ENCODE peak calls at places on chromosome 1, in nine cellular contexts. M is GM12878, C is SK-N-SH, X is stomach, G is transverse colon, O is HepG2, V is H1, H is Panc1, K is HCT116. W is an unnamed sample.

GRCh38 chr1:2978691-2979190 is 42.5 kb upstream of the ACTRT2 start:
- DNase-seq in O (no peak), K (no peak), V (no peak), M (no peak), G (no peak), C (no peak), X (no peak), H (no peak), W (no peak)

GRCh38 chr1:23651069-23651808 is 40.4 kb upstream of the RPL11 start:
- DNase-seq in K (no peak), V (no peak), G (no peak), M (no peak), C (peak; percentile 27), X (peak; percentile 49), O (no peak), H (no peak), W (peak; percentile 74)

GRCh38 chr1:238377280-238377919 is 486.7 kb upstream of the ZP4 start:
- DNase-seq in X (no peak), M (no peak), O (no peak), V (no peak), C (no peak), K (no peak), H (no peak), G (no peak), W (no peak)

GRCh38 chr1:230809205-230809990 is 58.9 kb downstream of the C1orf198 start:
- DNase-seq in H (no peak), C (no peak), K (no peak), M (no peak), X (no peak), G (no peak), V (peak; percentile 30), O (no peak), W (no peak)

GRCh38 chr1:2148691-2149090 is 45.9 kb downstream of the FAAP20 start:
- DNase-seq in C (no peak), O (no peak), G (peak; percentile 31), M (no peak), X (peak; percentile 38), K (no peak), H (no peak), V (no peak), W (no peak)

GRCh38 chr1:172089768-172090510 is 248.6 kb downstream of the DNM3 start:
- DNase-seq in H (peak; percentile 28), X (peak; percentile 78), V (peak; percentile 61), G (peak; percentile 80), C (peak; percentile 42), M (peak; percentile 50), K (peak; percentile 33), O (peak; percentile 1), W (peak; percentile 33)

GRCh38 chr1:69940816-69941215 is 264.6 kb downstream of the LRRC40 start:
- DNase-seq in M (no peak), O (no peak), C (no peak), G (no peak), H (no peak), X (no peak), K (no peak), V (no peak), W (no peak)

GRCh38 chr1:67719329-67720196 is 34.6 kb downstream of the GADD45A start:
- DNase-seq in V (no peak), G (no peak), H (no peak), K (no peak), C (no peak), X (no peak), M (no peak), O (no peak), W (no peak)

GRCh38 chr1:181743878-181744312 is 260.6 kb downstream of the CACNA1E start:
- DNase-seq in M (no peak), G (no peak), H (no peak), O (no peak), X (no peak), V (no peak), C (no peak), K (no peak), W (no peak)

GRCh38 chr1:221736714-221737113 is 5.2 kb downstream of the DUSP10 start:
- DNase-seq in G (no peak), C (no peak), K (no peak), H (no peak), X (no peak), M (no peak), V (no peak), O (no peak), W (no peak)

GRCh38 chr1:231550448-231550781 is 21.9 kb downstream of the TSNAX start:
- DNase-seq in G (no peak), C (peak; percentile 44), V (no peak), O (peak; percentile 50), M (no peak), K (peak; percentile 16), H (no peak), X (no peak), W (no peak)

GRCh38 chr1:245552331-245552730 is 397.5 kb downstream of the KIF26B start:
- DNase-seq in X (no peak), G (no peak), V (no peak), K (no peak), M (no peak), O (no peak), H (no peak), C (no peak), W (no peak)

GRCh38 chr1:150109567-150109966 is 40.1 kb upstream of the PLEKHO1 start:
- DNase-seq in C (no peak), O (no peak), M (no peak), X (no peak), G (no peak), V (no peak), K (no peak), H (no peak), W (no peak)

GRCh38 chr1:240474133-240474614 is 137.8 kb downstream of the GREM2 start:
- DNase-seq in C (no peak), V (no peak), M (no peak), H (no peak), X (no peak), O (no peak), G (no peak), K (no peak), W (no peak)

GRCh38 chr1:118396279-118396678 is 211.3 kb upstream of the SPAG17 start:
- DNase-seq in G (no peak), V (no peak), M (no peak), C (no peak), X (no peak), K (no peak), H (no peak), O (no peak), W (no peak)

GRCh38 chr1:56852478-56852877 is 2.1 kb upstream of the C8A start:
- DNase-seq in C (no peak), X (no peak), H (no peak), M (no peak), O (peak; percentile 52), V (no peak), G (no peak), K (no peak), W (no peak)

GRCh38 chr1:7596126-7596755 is 174.9 kb upstream of the VAMP3 start:
- DNase-seq in M (no peak), O (no peak), V (no peak), G (no peak), C (no peak), H (no peak), X (no peak), K (no peak), W (no peak)

GRCh38 chr1:1004780-1005697 is 5.1 kb upstream of the HES4 start:
- DNase-seq in C (peak; percentile 90), X (peak; percentile 81), K (no peak), G (peak; percentile 36), O (no peak), M (no peak), H (no peak), V (no peak), W (no peak)

GRCh38 chr1:16063226-16063829 is 10.1 kb downstream of the FAM131C start:
- DNase-seq in K (no peak), G (no peak), X (no peak), C (no peak), V (no peak), H (no peak), O (no peak), M (no peak), W (no peak)

GRCh38 chr1:86581250-86581649 is 34.4 kb downstream of the CLCA4 start:
- DNase-seq in X (no peak), M (no peak), V (no peak), H (no peak), O (no peak), C (no peak), G (no peak), K (no peak), W (no peak)

GRCh38 chr1:178509608-178510007 is 3.3 kb upstream of the TEX35 start:
- DNase-seq in M (no peak), C (no peak), O (no peak), K (no peak), G (no peak), V (no peak), H (no peak), X (no peak), W (no peak)

GRCh38 chr1:41377397-41377796 is 16.2 kb downstream of the FOXO6 start:
- DNase-seq in C (no peak), G (no peak), X (no peak), V (no peak), M (no peak), K (no peak), O (no peak), H (no peak), W (no peak)

GRCh38 chr1:173204693-173205092 is 2.4 kb downstream of the TNFSF4 start:
- DNase-seq in M (no peak), K (no peak), X (no peak), V (no peak), H (no peak), G (no peak), C (no peak), O (no peak), W (no peak)
- H3K4me1 ChIP-seq in M (peaks cover 14% of the 10 kb centered on the region), K (peaks cover 14% of the 10 kb centered on the region), X (peaks cover 52% of the 10 kb centered on the region), V (no peaks in the 10 kb centered on the region), H (no peaks in the 10 kb centered on the region), G (peaks cover 13% of the 10 kb centered on the region), C (no peaks in the 10 kb centered on the region), O (peaks cover 79% of the 10 kb centered on the region), W (peaks cover 4% of the 10 kb centered on the region)

DNA sequence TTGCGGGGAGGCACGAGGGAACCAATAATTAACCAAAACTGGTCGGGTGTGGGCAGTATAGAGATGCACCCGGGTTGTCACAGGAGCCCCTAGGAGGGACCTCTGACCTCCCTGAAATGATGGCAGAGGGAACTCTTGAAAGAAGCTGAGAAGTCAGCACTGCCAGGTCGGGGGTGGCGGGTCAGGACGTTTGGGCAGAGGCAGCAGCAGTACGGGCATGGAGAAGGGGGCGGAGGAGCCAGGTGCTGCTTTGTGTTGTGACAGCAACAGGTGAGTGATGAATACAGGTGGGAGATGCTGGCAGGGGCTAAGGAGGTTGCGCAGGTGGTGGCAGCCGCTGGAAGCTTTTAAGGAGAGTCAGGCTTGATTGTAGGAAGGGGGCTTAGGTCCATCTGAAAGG is 11.7 kb downstream of the TNFRSF1B start:
- DNase-seq in G (no peak), H (no peak), M (no peak), O (no peak), C (no peak), V (no peak), K (no peak), X (no peak), W (no peak)
- H3K4me3 ChIP-seq in G (no peak overlapping the region), H (no peak overlapping the region), M (no peak overlapping the region), O (no peak overlapping the region), C (no peak overlapping the region), V (no peak overlapping the region), K (peak overlapping the region; percentile 44), X (no peak overlapping the region), W (no peak overlapping the region)

GRCh38 chr1:157147037-157147436 is 8.8 kb upstream of the ETV3 start:
- DNase-seq in G (no peak), O (no peak), V (no peak), C (no peak), M (no peak), X (no peak), H (no peak), K (no peak), W (no peak)
- TF ChIP-seq POLR2AphosphoS5 in G (no peak), O (no peak), V (no peak), C (no peak), M (no peak), X (no peak), H (no peak), K (no peak), W (no peak)

GRCh38 chr1:38140025-38140487 is 93.5 kb upstream of the POU3F1 start:
- DNase-seq in K (no peak), V (no peak), O (peak; percentile 60), C (no peak), X (no peak), G (no peak), H (no peak), M (no peak), W (no peak)
- H3K4me1 ChIP-seq in K (peaks cover 8% of the 10 kb centered on the region), V (peaks cover 17% of the 10 kb centered on the region), O (peaks cover 5% of the 10 kb centered on the region), C (peaks cover 19% of the 10 kb centered on the region), X (peaks cover 28% of the 10 kb centered on the region), G (no peaks in the 10 kb centered on the region), H (peaks cover 27% of the 10 kb centered on the region), M (no peaks in the 10 kb centered on the region), W (peaks cover 6% of the 10 kb centered on the region)